ENCODE peak calls at places on chromosomes 6 and 20, in five cellular contexts. P is breast epithelium, I is stomach, Y is HCT116, W is sigmoid colon. A is an unnamed sample.
A peak's percentile ranks its signal among the peaks of the same experiment; 100 is the strongest.

GRCh38 chr6:107489636-107490567 is at the start of gene SOBP:
- DNase-seq in P (no peak), I (peak; percentile 37), Y (no peak), W (peak; percentile 89), A (no peak)

GRCh38 chr6:170284126-170284773 is 6.6 kb downstream of the DLL1 start:
- DNase-seq in P (no peak), I (peak; percentile 18), Y (no peak), W (peak; percentile 56), A (no peak)

GRCh38 chr6:144548525-144548924 is 263.4 kb downstream of the UTRN start:
- DNase-seq in P (no peak), I (no peak), Y (no peak), W (no peak), A (no peak)

GRCh38 chr20:41287327-41287726 is 30.2 kb downstream of the ZHX3 start:
- DNase-seq in P (no peak), I (no peak), Y (no peak), W (no peak), A (no peak)

GRCh38 chr20:53751394-53752368 is 158.0 kb upstream of the ZNF217 start:
- DNase-seq in P (no peak), I (peak; percentile 24), Y (no peak), W (no peak), A (no peak)

GRCh38 chr6:118705799-118706481 is 54.5 kb upstream of the CEP85L start:
- DNase-seq in P (no peak), I (no peak), Y (no peak), W (no peak), A (no peak)

GRCh38 chr6:14209005-14209404 is 91.4 kb downstream of the CD83 start:
- DNase-seq in P (no peak), I (no peak), Y (no peak), W (no peak), A (no peak)

GRCh38 chr6:26043389-26044139 is 43.7 kb upstream of the HFE start:
- DNase-seq in P (peak; percentile 69), I (peak; percentile 76), Y (no peak), W (peak; percentile 93), A (no peak)

GRCh38 chr20:28616354-28616753 is 2641.1 kb upstream of the DEFB115 start:
- DNase-seq in P (no peak), I (no peak), Y (no peak), W (no peak), A (no peak)

GRCh38 chr6:108735310-108735990 is 112.8 kb upstream of the ARMC2 start:
- DNase-seq in P (no peak), I (no peak), Y (peak; percentile 56), W (no peak), A (no peak)

GRCh38 chr6:68211242-68211795 is 423.8 kb upstream of the ADGRB3 start:
- DNase-seq in P (no peak), I (no peak), Y (no peak), W (no peak), A (no peak)

GRCh38 chr6:19327246-19327645 is 509.9 kb upstream of the ID4 start:
- DNase-seq in P (no peak), I (no peak), Y (no peak), W (no peak), A (no peak)

GRCh38 chr6:158894192-158894591 is 75.0 kb upstream of the EZR start:
- DNase-seq in P (no peak), I (no peak), Y (peak; percentile 86), W (no peak), A (no peak)

GRCh38 chr6:138577151-138577915 is 78.0 kb upstream of the NHSL1 start:
- DNase-seq in P (no peak), I (no peak), Y (no peak), W (no peak), A (no peak)

GRCh38 chr20:2771631-2772080 is 28.8 kb downstream of the CPXM1 start:
- DNase-seq in P (no peak), I (no peak), Y (no peak), W (no peak), A (no peak)

GRCh38 chr6:43368517-43369160 is 808 bp downstream of the ZNF318 start:
- DNase-seq in P (no peak), I (peak; percentile 37), Y (no peak), W (peak; percentile 73), A (no peak)

GRCh38 chr20:5658897-5659296 is 91.3 kb upstream of the SHLD1 start:
- DNase-seq in P (no peak), I (peak; percentile 29), Y (no peak), W (peak; percentile 90), A (no peak)

GRCh38 chr6:17612048-17612447 is 11.9 kb downstream of the FAM8A1 start:
- DNase-seq in P (no peak), I (no peak), Y (no peak), W (no peak), A (no peak)
- TF ChIP-seq POLR2A in P (no peak), I (no peak), Y (no peak), W (no peak), A (no peak)

GRCh38 chr6:166330612-166331011 is 11.7 kb downstream of the SFT2D1 start:
- DNase-seq in P (no peak), I (peak; percentile 69), Y (no peak), W (no peak), A (no peak)
- TF ChIP-seq POLR2AphosphoS5 in P (no peak), I (no peak), Y (no peak), W (no peak), A (no peak)

DNA sequence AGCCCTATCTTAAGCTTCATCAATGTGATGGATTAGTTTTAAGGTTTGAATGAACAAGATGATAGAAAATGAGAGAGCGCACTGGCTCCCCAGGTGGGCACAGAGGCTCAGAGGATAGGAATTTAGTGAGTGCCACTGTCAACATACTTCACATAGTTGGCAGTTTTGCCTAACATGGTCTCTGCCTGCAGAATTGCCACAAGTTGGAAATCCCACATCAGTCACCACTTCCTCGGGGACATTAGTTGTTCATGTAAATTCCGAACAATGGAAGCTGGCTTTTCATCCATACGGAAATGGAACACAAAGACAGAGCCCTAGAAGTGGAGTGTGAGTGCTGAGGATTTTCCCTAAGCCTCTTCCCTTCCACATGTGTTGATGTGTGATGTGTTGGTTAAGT is 123.9 kb upstream of the PHACTR1 start:
- DNase-seq in P (no peak), I (no peak), Y (no peak), W (no peak), A (no peak)
- TF ChIP-seq CTCF in P (no peak), I (no peak), Y (no peak), W (no peak), A (no peak)

DNA sequence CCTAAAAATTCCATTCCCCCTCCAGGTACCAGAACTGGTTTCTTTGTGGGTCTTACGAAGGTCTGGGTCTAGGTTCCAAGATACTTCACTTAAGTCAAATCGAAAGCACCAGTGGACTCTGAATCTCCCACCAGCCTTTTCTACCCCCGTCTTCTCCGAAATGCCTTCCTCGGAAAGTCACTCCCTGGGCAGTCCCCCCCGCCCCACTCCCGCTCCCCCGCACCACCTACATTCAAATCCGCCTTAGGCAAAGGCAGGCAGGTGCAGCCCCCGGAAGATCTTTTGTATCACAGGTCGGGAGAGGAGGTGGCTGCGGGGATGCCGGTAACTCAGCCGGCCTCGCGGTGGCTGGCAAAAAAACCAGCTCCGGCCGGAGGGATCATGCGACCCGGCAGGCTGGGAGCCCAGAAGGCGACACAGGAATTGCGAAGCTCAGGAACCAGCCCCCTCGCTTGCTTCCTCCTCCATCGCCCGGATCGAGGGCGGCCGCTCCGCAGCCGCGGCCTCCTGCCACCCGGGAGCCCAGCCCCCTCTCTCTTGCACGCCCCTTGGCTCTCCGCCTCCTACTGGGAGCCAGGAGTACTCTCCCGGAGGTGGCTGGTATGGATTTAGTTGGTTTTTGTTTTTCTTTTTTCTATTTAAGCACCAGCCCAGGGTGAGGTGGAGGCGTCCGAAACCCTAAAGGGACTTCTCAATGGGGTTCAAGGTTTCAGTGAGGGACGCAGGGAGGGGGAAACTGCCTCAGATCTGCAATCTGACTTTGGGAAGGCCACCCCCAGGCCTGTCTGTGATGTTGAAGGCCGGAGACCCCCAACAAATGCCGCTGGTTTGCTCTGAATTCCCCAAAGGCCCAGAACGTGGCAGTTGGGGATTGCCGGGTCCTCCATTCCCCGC is at the start of gene BCL2L1:
- DNase-seq in P (peak; percentile 89), I (peak; percentile 91), Y (peak; percentile 51), W (peak; percentile 94), A (no peak)
- TF ChIP-seq POLR2A in P (peak; percentile 82), I (no peak), Y (peak; percentile 40), W (peak; percentile 47), A (peak; percentile 56)

DNA sequence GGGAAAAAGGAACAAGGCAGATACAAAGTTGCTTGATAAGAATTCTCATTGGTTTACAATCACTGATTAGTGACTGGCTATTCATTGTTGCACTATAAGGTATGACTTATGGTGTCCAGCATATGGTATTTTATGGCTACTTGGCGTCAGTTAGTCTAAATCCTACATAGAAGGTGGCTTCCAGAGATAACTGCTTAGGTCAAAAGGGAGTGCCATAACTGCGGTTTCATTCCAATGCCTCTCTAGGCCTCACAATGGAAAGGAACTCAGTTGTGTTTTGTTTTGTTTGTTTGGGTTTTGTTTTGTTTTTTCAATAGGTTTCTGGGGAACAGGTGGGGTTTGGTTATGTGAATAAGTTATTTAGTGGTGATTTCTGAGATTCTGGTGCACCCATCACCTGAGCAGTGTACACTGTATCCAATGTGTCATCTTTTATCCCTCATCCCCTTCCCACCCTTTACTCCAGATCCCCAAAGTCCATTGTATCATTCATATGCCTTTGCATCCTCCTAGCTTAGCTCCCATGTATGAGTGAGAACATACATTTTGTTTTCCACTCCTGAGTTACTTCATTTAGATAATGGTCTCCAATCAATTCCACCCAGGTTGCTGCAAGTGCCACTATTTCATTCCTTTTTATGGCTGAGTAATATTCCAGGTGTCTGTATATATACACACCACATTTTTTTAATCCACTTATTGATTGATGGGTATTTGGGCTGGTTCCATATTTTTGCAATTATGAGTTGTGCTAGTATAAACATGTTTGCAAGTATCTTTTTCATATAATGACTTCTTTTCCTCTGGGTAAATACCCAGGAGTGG is 7.0 kb downstream of the GOPC start:
- DNase-seq in P (no peak), I (no peak), Y (no peak), W (no peak), A (no peak)
- TF ChIP-seq POLR2AphosphoS5 in P (no peak), I (no peak), Y (no peak), W (no peak), A (no peak)

DNA sequence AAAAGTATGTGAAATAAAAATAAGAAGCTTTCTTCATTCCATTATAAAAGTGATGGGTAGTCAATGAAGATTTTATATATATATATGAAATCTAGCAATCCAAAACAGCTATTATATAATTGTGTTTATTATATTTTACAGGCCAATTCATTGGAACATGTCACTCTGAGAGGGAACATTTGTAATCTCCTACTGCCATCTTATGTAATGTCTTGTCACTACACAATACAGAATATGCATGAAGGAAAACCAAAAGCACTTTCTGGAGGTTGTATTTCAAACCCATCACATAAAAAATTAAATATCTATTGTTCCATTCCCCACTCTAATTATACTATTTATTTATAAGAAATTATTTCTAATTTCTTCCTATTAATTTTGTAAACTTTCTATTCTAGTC is 31.5 kb upstream of the IRAK1BP1 start:
- DNase-seq in P (no peak), I (no peak), Y (no peak), W (no peak), A (no peak)
- TF ChIP-seq CTCF in P (no peak), I (no peak), Y (no peak), W (no peak), A (no peak)

A was measured in vagina.